ENCODE peak calls at places on chromosomes 12 and 14, in nine cellular contexts. One of them, this sample, is unnamed. For H3K4me1, the result is how much of the 10 kb centered on the place peaks cover.

GRCh38 chr12:47891356-47891755 is 13.4 kb downstream of the VDR start:
- DNase-seq in sigmoid colon: peak
- DNase-seq in MM.1S: peak
- DNase-seq in IMR-90: no peak
- DNase-seq in mammary epithelial cell: no peak
- DNase-seq in Peyer's patch: no peak
- DNase-seq in cardiac muscle cell: no peak
- DNase-seq in HCT116: no peak
- DNase-seq in adrenal gland: no peak
- DNase-seq in this sample: no peak

GRCh38 chr14:23172572-23172971 is 10.9 kb downstream of the SLC7A8 start:
- DNase-seq in sigmoid colon: no peak
- DNase-seq in MM.1S: no peak
- DNase-seq in IMR-90: no peak
- DNase-seq in mammary epithelial cell: no peak
- DNase-seq in Peyer's patch: no peak
- DNase-seq in cardiac muscle cell: no peak
- DNase-seq in HCT116: no peak
- DNase-seq in adrenal gland: no peak
- DNase-seq in this sample: no peak

GRCh38 chr12:19261773-19262172 is 132.2 kb downstream of the PLEKHA5 start:
- DNase-seq in sigmoid colon: no peak
- DNase-seq in MM.1S: no peak
- DNase-seq in IMR-90: no peak
- DNase-seq in mammary epithelial cell: no peak
- DNase-seq in Peyer's patch: no peak
- DNase-seq in cardiac muscle cell: no peak
- DNase-seq in HCT116: no peak
- DNase-seq in adrenal gland: no peak
- DNase-seq in this sample: no peak

GRCh38 chr14:91284791-91285548 is 40.5 kb upstream of the GPR68 start:
- DNase-seq in sigmoid colon: no peak
- DNase-seq in MM.1S: no peak
- DNase-seq in IMR-90: no peak
- DNase-seq in mammary epithelial cell: peak
- DNase-seq in Peyer's patch: no peak
- DNase-seq in cardiac muscle cell: no peak
- DNase-seq in HCT116: no peak
- DNase-seq in adrenal gland: no peak
- DNase-seq in this sample: no peak

GRCh38 chr12:99087278-99087677 is 442.2 kb downstream of the APAF1 start:
- DNase-seq in sigmoid colon: no peak
- DNase-seq in MM.1S: no peak
- DNase-seq in IMR-90: no peak
- DNase-seq in mammary epithelial cell: peak
- DNase-seq in Peyer's patch: no peak
- DNase-seq in cardiac muscle cell: peak
- DNase-seq in HCT116: no peak
- DNase-seq in adrenal gland: no peak
- DNase-seq in this sample: no peak

GRCh38 chr12:108419949-108420348 is 80.8 kb upstream of the CMKLR1 start:
- DNase-seq in sigmoid colon: no peak
- DNase-seq in MM.1S: no peak
- DNase-seq in IMR-90: no peak
- DNase-seq in mammary epithelial cell: no peak
- DNase-seq in Peyer's patch: no peak
- DNase-seq in cardiac muscle cell: no peak
- DNase-seq in HCT116: no peak
- DNase-seq in adrenal gland: no peak
- DNase-seq in this sample: no peak

GRCh38 chr12:5013206-5013830 is 30.4 kb upstream of the KCNA5 start:
- DNase-seq in sigmoid colon: no peak
- DNase-seq in MM.1S: no peak
- DNase-seq in IMR-90: no peak
- DNase-seq in mammary epithelial cell: peak
- DNase-seq in Peyer's patch: no peak
- DNase-seq in cardiac muscle cell: peak
- DNase-seq in HCT116: no peak
- DNase-seq in adrenal gland: no peak
- DNase-seq in this sample: no peak

GRCh38 chr14:95282354-95282985 is 37.2 kb downstream of the CLMN start:
- DNase-seq in sigmoid colon: no peak
- DNase-seq in MM.1S: no peak
- DNase-seq in IMR-90: no peak
- DNase-seq in mammary epithelial cell: no peak
- DNase-seq in Peyer's patch: no peak
- DNase-seq in cardiac muscle cell: no peak
- DNase-seq in HCT116: no peak
- DNase-seq in adrenal gland: no peak
- DNase-seq in this sample: no peak

GRCh38 chr14:89277229-89277628 is 139.8 kb downstream of the FOXN3 start:
- DNase-seq in sigmoid colon: no peak
- DNase-seq in MM.1S: no peak
- DNase-seq in IMR-90: no peak
- DNase-seq in mammary epithelial cell: no peak
- DNase-seq in Peyer's patch: no peak
- DNase-seq in cardiac muscle cell: no peak
- DNase-seq in HCT116: no peak
- DNase-seq in adrenal gland: no peak
- DNase-seq in this sample: no peak

GRCh38 chr14:61174395-61175386 is 106.4 kb downstream of the TMEM30B start:
- DNase-seq in sigmoid colon: no peak
- DNase-seq in MM.1S: no peak
- DNase-seq in IMR-90: peak
- DNase-seq in mammary epithelial cell: peak
- DNase-seq in Peyer's patch: no peak
- DNase-seq in cardiac muscle cell: peak
- DNase-seq in HCT116: no peak
- DNase-seq in adrenal gland: no peak
- DNase-seq in this sample: no peak

GRCh38 chr12:3101309-3102022 is 24.3 kb downstream of the TSPAN9 start:
- DNase-seq in sigmoid colon: no peak
- DNase-seq in MM.1S: no peak
- DNase-seq in IMR-90: peak
- DNase-seq in mammary epithelial cell: peak
- DNase-seq in Peyer's patch: no peak
- DNase-seq in cardiac muscle cell: peak
- DNase-seq in HCT116: no peak
- DNase-seq in adrenal gland: no peak
- DNase-seq in this sample: no peak

GRCh38 chr12:45762185-45763110 is 32.9 kb downstream of the ARID2 start:
- DNase-seq in sigmoid colon: no peak
- DNase-seq in MM.1S: peak
- DNase-seq in IMR-90: peak
- DNase-seq in mammary epithelial cell: peak
- DNase-seq in Peyer's patch: no peak
- DNase-seq in cardiac muscle cell: peak
- DNase-seq in HCT116: peak
- DNase-seq in adrenal gland: no peak
- DNase-seq in this sample: peak

GRCh38 chr12:130242506-130242905 is 80.2 kb downstream of the FZD10 start:
- DNase-seq in sigmoid colon: no peak
- DNase-seq in MM.1S: no peak
- DNase-seq in IMR-90: no peak
- DNase-seq in mammary epithelial cell: no peak
- DNase-seq in Peyer's patch: no peak
- DNase-seq in cardiac muscle cell: no peak
- DNase-seq in HCT116: no peak
- DNase-seq in adrenal gland: no peak
- DNase-seq in this sample: no peak

GRCh38 chr12:25981597-25981996 is 23.1 kb downstream of the RASSF8 start:
- DNase-seq in sigmoid colon: no peak
- DNase-seq in MM.1S: no peak
- DNase-seq in IMR-90: no peak
- DNase-seq in mammary epithelial cell: no peak
- DNase-seq in Peyer's patch: no peak
- DNase-seq in cardiac muscle cell: no peak
- DNase-seq in HCT116: no peak
- DNase-seq in adrenal gland: no peak
- DNase-seq in this sample: no peak

GRCh38 chr12:52946797-52947547 is 1.9 kb upstream of the KRT18 start:
- DNase-seq in sigmoid colon: no peak
- DNase-seq in MM.1S: no peak
- DNase-seq in IMR-90: no peak
- DNase-seq in mammary epithelial cell: no peak
- DNase-seq in Peyer's patch: no peak
- DNase-seq in cardiac muscle cell: no peak
- DNase-seq in HCT116: no peak
- DNase-seq in adrenal gland: peak
- DNase-seq in this sample: peak

GRCh38 chr12:9999016-9999415 is at the start of gene CLEC1B:
- DNase-seq in sigmoid colon: no peak
- DNase-seq in MM.1S: no peak
- DNase-seq in IMR-90: no peak
- DNase-seq in mammary epithelial cell: no peak
- DNase-seq in Peyer's patch: no peak
- DNase-seq in cardiac muscle cell: no peak
- DNase-seq in HCT116: no peak
- DNase-seq in adrenal gland: no peak
- DNase-seq in this sample: no peak

GRCh38 chr12:121490401-121491257 is 90.2 kb downstream of the KDM2B start:
- DNase-seq in sigmoid colon: no peak
- DNase-seq in MM.1S: no peak
- DNase-seq in IMR-90: no peak
- DNase-seq in mammary epithelial cell: no peak
- DNase-seq in Peyer's patch: no peak
- DNase-seq in cardiac muscle cell: no peak
- DNase-seq in HCT116: no peak
- DNase-seq in adrenal gland: no peak
- DNase-seq in this sample: no peak

GRCh38 chr14:105394714-105395537 is 3.4 kb upstream of the TEX22 start:
- DNase-seq in sigmoid colon: no peak
- DNase-seq in MM.1S: no peak
- DNase-seq in IMR-90: no peak
- DNase-seq in mammary epithelial cell: no peak
- DNase-seq in Peyer's patch: no peak
- DNase-seq in cardiac muscle cell: no peak
- DNase-seq in HCT116: no peak
- DNase-seq in adrenal gland: no peak
- DNase-seq in this sample: no peak

GRCh38 chr12:43805857-43806736 is at the start of gene TWF1:
- DNase-seq in sigmoid colon: peak
- DNase-seq in MM.1S: peak
- DNase-seq in IMR-90: peak
- DNase-seq in mammary epithelial cell: peak
- DNase-seq in Peyer's patch: peak
- DNase-seq in cardiac muscle cell: peak
- DNase-seq in HCT116: peak
- DNase-seq in adrenal gland: peak
- DNase-seq in this sample: peak

GRCh38 chr14:68628605-68629310 is 164.1 kb downstream of the ZFP36L1 start:
- DNase-seq in sigmoid colon: no peak
- DNase-seq in MM.1S: no peak
- DNase-seq in IMR-90: no peak
- DNase-seq in mammary epithelial cell: peak
- DNase-seq in Peyer's patch: peak
- DNase-seq in cardiac muscle cell: no peak
- DNase-seq in HCT116: no peak
- DNase-seq in adrenal gland: no peak
- DNase-seq in this sample: peak

GRCh38 chr14:78835052-78835451 is 664.9 kb downstream of the NRXN3 start:
- DNase-seq in sigmoid colon: no peak
- DNase-seq in MM.1S: no peak
- DNase-seq in IMR-90: no peak
- DNase-seq in mammary epithelial cell: no peak
- DNase-seq in Peyer's patch: no peak
- DNase-seq in cardiac muscle cell: no peak
- DNase-seq in HCT116: no peak
- DNase-seq in adrenal gland: no peak
- DNase-seq in this sample: no peak

GRCh38 chr12:71441836-71442566 is 2.4 kb downstream of the LGR5 start:
- DNase-seq in sigmoid colon: no peak
- DNase-seq in MM.1S: no peak
- DNase-seq in IMR-90: no peak
- DNase-seq in mammary epithelial cell: no peak
- DNase-seq in Peyer's patch: no peak
- DNase-seq in cardiac muscle cell: no peak
- DNase-seq in HCT116: no peak
- DNase-seq in adrenal gland: no peak
- DNase-seq in this sample: no peak

GRCh38 chr14:72880164-72880563 is 13.7 kb downstream of the DPF3 start:
- DNase-seq in sigmoid colon: no peak
- DNase-seq in MM.1S: no peak
- DNase-seq in IMR-90: no peak
- DNase-seq in mammary epithelial cell: no peak
- DNase-seq in Peyer's patch: no peak
- DNase-seq in cardiac muscle cell: no peak
- DNase-seq in HCT116: no peak
- DNase-seq in adrenal gland: no peak
- DNase-seq in this sample: no peak

GRCh38 chr12:120239776-120240494 is 25.6 kb downstream of the PXN start:
- DNase-seq in sigmoid colon: no peak
- DNase-seq in MM.1S: no peak
- DNase-seq in IMR-90: no peak
- DNase-seq in mammary epithelial cell: no peak
- DNase-seq in Peyer's patch: no peak
- DNase-seq in cardiac muscle cell: no peak
- DNase-seq in HCT116: no peak
- DNase-seq in adrenal gland: no peak
- DNase-seq in this sample: no peak
- H3K27ac ChIP-seq in sigmoid colon: peak
- H3K27ac ChIP-seq in MM.1S: no peak
- H3K27ac ChIP-seq in IMR-90: no peak
- H3K27ac ChIP-seq in mammary epithelial cell: peak
- H3K27ac ChIP-seq in Peyer's patch: peak
- H3K27ac ChIP-seq in cardiac muscle cell: peak
- H3K27ac ChIP-seq in HCT116: no peak
- H3K27ac ChIP-seq in adrenal gland: peak
- H3K27ac ChIP-seq in this sample: no peak

GRCh38 chr12:106080111-106080732 is 58.5 kb downstream of the NUAK1 start:
- DNase-seq in sigmoid colon: no peak
- DNase-seq in MM.1S: no peak
- DNase-seq in IMR-90: peak
- DNase-seq in mammary epithelial cell: no peak
- DNase-seq in Peyer's patch: no peak
- DNase-seq in cardiac muscle cell: peak
- DNase-seq in HCT116: no peak
- DNase-seq in adrenal gland: no peak
- DNase-seq in this sample: no peak
- H3K4me1 ChIP-seq in sigmoid colon: half or more
- H3K4me1 ChIP-seq in MM.1S: under half
- H3K4me1 ChIP-seq in IMR-90: under half
- H3K4me1 ChIP-seq in mammary epithelial cell: under half
- H3K4me1 ChIP-seq in Peyer's patch: under half
- H3K4me1 ChIP-seq in cardiac muscle cell: under half
- H3K4me1 ChIP-seq in HCT116: under half
- H3K4me1 ChIP-seq in adrenal gland: under half
- H3K4me1 ChIP-seq in this sample: under half

GRCh38 chr12:94898388-94898787 is 105.1 kb downstream of the NDUFA12 start:
- DNase-seq in sigmoid colon: no peak
- DNase-seq in MM.1S: no peak
- DNase-seq in IMR-90: no peak
- DNase-seq in mammary epithelial cell: no peak
- DNase-seq in Peyer's patch: no peak
- DNase-seq in cardiac muscle cell: peak
- DNase-seq in HCT116: no peak
- DNase-seq in adrenal gland: no peak
- DNase-seq in this sample: no peak
- TF ChIP-seq CTCF in sigmoid colon: no peak
- TF ChIP-seq CTCF in MM.1S: no peak
- TF ChIP-seq CTCF in IMR-90: no peak
- TF ChIP-seq CTCF in mammary epithelial cell: peak
- TF ChIP-seq CTCF in Peyer's patch: peak
- TF ChIP-seq CTCF in cardiac muscle cell: peak
- TF ChIP-seq CTCF in HCT116: peak
- TF ChIP-seq CTCF in adrenal gland: no peak
- TF ChIP-seq CTCF in this sample: no peak

GRCh38 chr12:105922670-105923102 is 216.1 kb downstream of the NUAK1 start:
- DNase-seq in sigmoid colon: no peak
- DNase-seq in MM.1S: no peak
- DNase-seq in IMR-90: peak
- DNase-seq in mammary epithelial cell: peak
- DNase-seq in Peyer's patch: no peak
- DNase-seq in cardiac muscle cell: peak
- DNase-seq in HCT116: no peak
- DNase-seq in adrenal gland: no peak
- DNase-seq in this sample: no peak
- H3K27ac ChIP-seq in sigmoid colon: no peak
- H3K27ac ChIP-seq in MM.1S: no peak
- H3K27ac ChIP-seq in IMR-90: no peak
- H3K27ac ChIP-seq in mammary epithelial cell: no peak
- H3K27ac ChIP-seq in Peyer's patch: no peak
- H3K27ac ChIP-seq in cardiac muscle cell: no peak
- H3K27ac ChIP-seq in HCT116: no peak
- H3K27ac ChIP-seq in adrenal gland: no peak
- H3K27ac ChIP-seq in this sample: no peak

This sample was measured in body of pancreas.